ENCODE peak calls at places on chromosome 14, in nine cellular contexts. One of them, this sample, is unnamed.

GRCh38 chr14:97603201-97603600 is 806.0 kb downstream of the VRK1 start:
- DNase-seq in activated CD8-positive, alpha-beta T cell treated with anti-CD3 and anti-CD28 coated beads, Interleukin-2, amount 10 ng/mL, durations not matched to agents 7 days and 5 days: peak; percentile 62
- DNase-seq in NCI-H1694: no peak
- DNase-seq in ecto neural progenitor cell: no peak
- DNase-seq in NCI-H345: no peak
- DNase-seq in caudate nucleus: no peak
- DNase-seq in activated CD8-positive, alpha-beta memory T cell treated with anti-CD3 and anti-CD28 coated beads for 1 hour: no peak
- DNase-seq in T1000: no peak
- DNase-seq in HTR-8/SVneo: no peak
- DNase-seq in this sample: no peak

GRCh38 chr14:67557118-67557517 is 24.0 kb downstream of the PLEKHH1 start:
- DNase-seq in activated CD8-positive, alpha-beta T cell treated with anti-CD3 and anti-CD28 coated beads, Interleukin-2, amount 10 ng/mL, durations not matched to agents 7 days and 5 days: no peak
- DNase-seq in NCI-H1694: no peak
- DNase-seq in ecto neural progenitor cell: no peak
- DNase-seq in NCI-H345: no peak
- DNase-seq in caudate nucleus: no peak
- DNase-seq in activated CD8-positive, alpha-beta memory T cell treated with anti-CD3 and anti-CD28 coated beads for 1 hour: no peak
- DNase-seq in T1000: peak; percentile 9
- DNase-seq in HTR-8/SVneo: peak; percentile 95
- DNase-seq in this sample: no peak

GRCh38 chr14:96224480-96225096 is 19.9 kb downstream of the BDKRB2 start:
- DNase-seq in activated CD8-positive, alpha-beta T cell treated with anti-CD3 and anti-CD28 coated beads, Interleukin-2, amount 10 ng/mL, durations not matched to agents 7 days and 5 days: no peak
- DNase-seq in NCI-H1694: no peak
- DNase-seq in ecto neural progenitor cell: no peak
- DNase-seq in NCI-H345: no peak
- DNase-seq in caudate nucleus: no peak
- DNase-seq in activated CD8-positive, alpha-beta memory T cell treated with anti-CD3 and anti-CD28 coated beads for 1 hour: no peak
- DNase-seq in T1000: no peak
- DNase-seq in HTR-8/SVneo: no peak
- DNase-seq in this sample: no peak

GRCh38 chr14:55976219-55976618 is 142.0 kb upstream of the PELI2 start:
- DNase-seq in activated CD8-positive, alpha-beta T cell treated with anti-CD3 and anti-CD28 coated beads, Interleukin-2, amount 10 ng/mL, durations not matched to agents 7 days and 5 days: no peak
- DNase-seq in NCI-H1694: no peak
- DNase-seq in ecto neural progenitor cell: no peak
- DNase-seq in NCI-H345: no peak
- DNase-seq in caudate nucleus: no peak
- DNase-seq in activated CD8-positive, alpha-beta memory T cell treated with anti-CD3 and anti-CD28 coated beads for 1 hour: no peak
- DNase-seq in T1000: no peak
- DNase-seq in HTR-8/SVneo: no peak
- DNase-seq in this sample: no peak

GRCh38 chr14:20568393-20568792 is 7.5 kb upstream of the RNASE9 start:
- DNase-seq in activated CD8-positive, alpha-beta T cell treated with anti-CD3 and anti-CD28 coated beads, Interleukin-2, amount 10 ng/mL, durations not matched to agents 7 days and 5 days: no peak
- DNase-seq in NCI-H1694: no peak
- DNase-seq in ecto neural progenitor cell: no peak
- DNase-seq in NCI-H345: no peak
- DNase-seq in caudate nucleus: no peak
- DNase-seq in activated CD8-positive, alpha-beta memory T cell treated with anti-CD3 and anti-CD28 coated beads for 1 hour: no peak
- DNase-seq in T1000: no peak
- DNase-seq in HTR-8/SVneo: no peak
- DNase-seq in this sample: no peak

GRCh38 chr14:62329427-62329826 is 567.2 kb downstream of the SNAPC1 start:
- DNase-seq in activated CD8-positive, alpha-beta T cell treated with anti-CD3 and anti-CD28 coated beads, Interleukin-2, amount 10 ng/mL, durations not matched to agents 7 days and 5 days: no peak
- DNase-seq in NCI-H1694: no peak
- DNase-seq in ecto neural progenitor cell: no peak
- DNase-seq in NCI-H345: no peak
- DNase-seq in caudate nucleus: no peak
- DNase-seq in activated CD8-positive, alpha-beta memory T cell treated with anti-CD3 and anti-CD28 coated beads for 1 hour: no peak
- DNase-seq in T1000: no peak
- DNase-seq in HTR-8/SVneo: peak; percentile 69
- DNase-seq in this sample: no peak

GRCh38 chr14:34733245-34733644 is 18.9 kb upstream of the CFL2 start:
- DNase-seq in activated CD8-positive, alpha-beta T cell treated with anti-CD3 and anti-CD28 coated beads, Interleukin-2, amount 10 ng/mL, durations not matched to agents 7 days and 5 days: no peak
- DNase-seq in NCI-H1694: no peak
- DNase-seq in ecto neural progenitor cell: no peak
- DNase-seq in NCI-H345: no peak
- DNase-seq in caudate nucleus: no peak
- DNase-seq in activated CD8-positive, alpha-beta memory T cell treated with anti-CD3 and anti-CD28 coated beads for 1 hour: no peak
- DNase-seq in T1000: no peak
- DNase-seq in HTR-8/SVneo: no peak
- DNase-seq in this sample: no peak

GRCh38 chr14:65927871-65928270 is 515.3 kb downstream of the FUT8 start:
- DNase-seq in activated CD8-positive, alpha-beta T cell treated with anti-CD3 and anti-CD28 coated beads, Interleukin-2, amount 10 ng/mL, durations not matched to agents 7 days and 5 days: peak; percentile 91
- DNase-seq in NCI-H1694: no peak
- DNase-seq in ecto neural progenitor cell: no peak
- DNase-seq in NCI-H345: peak; percentile 73
- DNase-seq in caudate nucleus: no peak
- DNase-seq in activated CD8-positive, alpha-beta memory T cell treated with anti-CD3 and anti-CD28 coated beads for 1 hour: peak; percentile 45
- DNase-seq in T1000: no peak
- DNase-seq in HTR-8/SVneo: no peak
- DNase-seq in this sample: no peak

GRCh38 chr14:23550131-23550826 is 1.3 kb downstream of the ZFHX2 start:
- DNase-seq in activated CD8-positive, alpha-beta T cell treated with anti-CD3 and anti-CD28 coated beads, Interleukin-2, amount 10 ng/mL, durations not matched to agents 7 days and 5 days: no peak
- DNase-seq in NCI-H1694: no peak
- DNase-seq in ecto neural progenitor cell: no peak
- DNase-seq in NCI-H345: no peak
- DNase-seq in caudate nucleus: no peak
- DNase-seq in activated CD8-positive, alpha-beta memory T cell treated with anti-CD3 and anti-CD28 coated beads for 1 hour: no peak
- DNase-seq in T1000: no peak
- DNase-seq in HTR-8/SVneo: no peak
- DNase-seq in this sample: no peak

GRCh38 chr14:46405095-46405494 is 246.5 kb downstream of the RPL10L start:
- DNase-seq in activated CD8-positive, alpha-beta T cell treated with anti-CD3 and anti-CD28 coated beads, Interleukin-2, amount 10 ng/mL, durations not matched to agents 7 days and 5 days: no peak
- DNase-seq in NCI-H1694: no peak
- DNase-seq in ecto neural progenitor cell: no peak
- DNase-seq in NCI-H345: no peak
- DNase-seq in caudate nucleus: no peak
- DNase-seq in activated CD8-positive, alpha-beta memory T cell treated with anti-CD3 and anti-CD28 coated beads for 1 hour: no peak
- DNase-seq in T1000: no peak
- DNase-seq in HTR-8/SVneo: no peak
- DNase-seq in this sample: no peak

This sample was measured in substantia nigra.